ENCODE peak calls at places on chromosomes 11 and 22, in four cellular contexts. K is astrocyte of the spinal cord, S is thyroid gland, V is CD14-positive monocyte. J is an unnamed sample.

GRCh38 chr11:31240340-31240904 is 129.1 kb downstream of the DCDC1 start:
- DNase-seq in V (no peak), S (peak; percentile 7), K (peak; percentile 50), J (peak; percentile 35)

GRCh38 chr22:25172153-25172552 is 27.5 kb upstream of the CRYBB3 start:
- DNase-seq in V (no peak), S (peak; percentile 34), K (no peak), J (no peak)

GRCh38 chr11:29518389-29519174 is 498.2 kb downstream of the KCNA4 start:
- DNase-seq in V (no peak), K (no peak), S (no peak), J (no peak)

GRCh38 chr11:36501236-36501635 is 8.8 kb downstream of the TRAF6 start:
- DNase-seq in S (no peak), V (no peak), K (no peak), J (no peak)

GRCh38 chr11:94801866-94802460 is 33.8 kb downstream of the AMOTL1 start:
- DNase-seq in V (no peak), S (no peak), K (no peak), J (no peak)

GRCh38 chr22:48736593-48737460 is 1090.8 kb downstream of the BRD1 start:
- DNase-seq in K (no peak), S (no peak), V (peak; percentile 28), J (no peak)

GRCh38 chr22:35624547-35624946 is 7.4 kb upstream of the MB start:
- DNase-seq in K (no peak), S (no peak), V (no peak), J (no peak)

GRCh38 chr22:27937453-27937852 is 18.4 kb upstream of the PITPNB start:
- DNase-seq in V (no peak), K (no peak), S (no peak), J (no peak)

GRCh38 chr11:62664405-62665074 is 470 bp downstream of the C11orf98 start:
- DNase-seq in V (no peak), K (no peak), S (peak; percentile 61), J (peak; percentile 67)

GRCh38 chr22:37998543-37998942 is 14.2 kb upstream of the SOX10 start:
- DNase-seq in K (no peak), V (no peak), S (no peak), J (no peak)

GRCh38 chr22:23862103-23862502 is 4.4 kb downstream of the SLC2A11 start:
- DNase-seq in V (no peak), K (peak; percentile 39), S (no peak), J (peak; percentile 49)

GRCh38 chr11:106418786-106419185 is 341.3 kb downstream of the AASDHPPT start:
- DNase-seq in S (no peak), V (no peak), K (no peak), J (no peak)

GRCh38 chr22:39214383-39215069 is 30.3 kb downstream of the PDGFB start:
- DNase-seq in V (no peak), S (peak; percentile 47), K (peak; percentile 14), J (peak; percentile 55)

GRCh38 chr11:35139883-35140282 is 912 bp downstream of the CD44 start:
- DNase-seq in V (no peak), S (peak; percentile 14), K (no peak), J (peak; percentile 54)

GRCh38 chr22:31144223-31144622 is 3.9 kb upstream of the PLA2G3 start:
- DNase-seq in V (no peak), K (no peak), S (no peak), J (no peak)

GRCh38 chr11:76824083-76824939 is 36.4 kb upstream of the ACER3 start:
- DNase-seq in K (no peak), V (no peak), S (no peak), J (peak; percentile 51)

GRCh38 chr11:25702417-25702816 is 629.5 kb upstream of the ANO3 start:
- DNase-seq in V (no peak), S (no peak), K (no peak), J (no peak)

GRCh38 chr11:69293819-69294505 is at the start of gene MYEOV:
- DNase-seq in S (no peak), K (peak; percentile 47), V (no peak), J (peak; percentile 64)

GRCh38 chr11:99535819-99536218 is 515.1 kb downstream of the CNTN5 start:
- DNase-seq in S (no peak), V (no peak), K (no peak), J (no peak)

GRCh38 chr22:45425531-45426265 is 12.2 kb downstream of the RIBC2 start:
- DNase-seq in V (no peak), K (no peak), S (no peak), J (no peak)

GRCh38 chr22:27186643-27187042 is 529.3 kb downstream of the MIAT start:
- DNase-seq in K (no peak), S (no peak), V (no peak), J (no peak)

GRCh38 chr11:9851366-9851765 is 187.5 kb downstream of the SWAP70 start:
- DNase-seq in S (no peak), V (no peak), K (peak; percentile 76), J (no peak)

GRCh38 chr11:10743354-10744035 is 7.6 kb upstream of the CTR9 start:
- DNase-seq in S (no peak), V (no peak), K (no peak), J (no peak)

GRCh38 chr22:30628491-30628890 is 7.1 kb upstream of the SLC35E4 start:
- DNase-seq in V (no peak), S (peak; percentile 15), K (no peak), J (no peak)

GRCh38 chr11:12979928-12980689 is 29.0 kb upstream of the RASSF10 start:
- DNase-seq in V (no peak), S (no peak), K (no peak), J (no peak)

GRCh38 chr11:61554172-61554988 is 26.5 kb downstream of the SYT7 start:
- DNase-seq in S (no peak), K (no peak), V (no peak), J (peak; percentile 25)

GRCh38 chr22:19984201-19984753 is 32.3 kb downstream of the ARVCF start:
- DNase-seq in K (peak; percentile 74), V (no peak), S (no peak), J (peak; percentile 84)

GRCh38 chr11:133180201-133180600 is 352.1 kb downstream of the OPCML start:
- DNase-seq in V (no peak), S (no peak), K (no peak), J (no peak)

GRCh38 chr11:846496-847098 is 3.9 kb downstream of the TSPAN4 start:
- DNase-seq in S (no peak), K (no peak), V (no peak), J (no peak)

GRCh38 chr22:47030143-47030641 is 267.7 kb downstream of the TBC1D22A start:
- DNase-seq in K (peak; percentile 38), V (no peak), S (no peak), J (no peak)

GRCh38 chr11:119750056-119750455 is 21.1 kb upstream of the NECTIN1 start:
- DNase-seq in V (peak; percentile 18), S (no peak), K (no peak), J (no peak)

GRCh38 chr11:78205256-78205655 is 16.5 kb downstream of the USP35 start:
- DNase-seq in S (no peak), K (no peak), V (no peak), J (no peak)

GRCh38 chr11:45045692-45046471 is 95.2 kb upstream of the TP53I11 start:
- DNase-seq in V (peak; percentile 85), S (peak; percentile 21), K (peak; percentile 13), J (peak; percentile 42)

GRCh38 chr11:112320668-112321067 is 60.0 kb upstream of the PLET1 start:
- DNase-seq in K (peak; percentile 90), S (peak; percentile 94), V (no peak), J (peak; percentile 80)

GRCh38 chr11:108859510-108859909 is 194.6 kb downstream of the DDX10 start:
- DNase-seq in S (no peak), V (no peak), K (peak; percentile 58), J (peak; percentile 17)

J was measured in Daoy.